ENCODE peak calls at places on chromosomes 5 and 9, in six cellular contexts. E is GM13977, C is cardiac fibroblast, B is HFFc6, R is lower leg skin, H is BJ. I is an unnamed sample.

GRCh38 chr9:98009926-98010325 is 26.8 kb downstream of the ANP32B start:
- DNase-seq in E (no peak), C (peak; percentile 85), B (no peak), R (no peak), H (peak; percentile 35), I (no peak)

GRCh38 chr5:180799902-180800801 is 2.5 kb downstream of the MGAT1 start:
- DNase-seq in E (no peak), C (peak; percentile 82), B (peak; percentile 90), R (peak; percentile 13), H (peak; percentile 55), I (no peak)

GRCh38 chr9:85212209-85212608 is 529.5 kb downstream of the AGTPBP1 start:
- DNase-seq in E (no peak), C (no peak), B (no peak), R (peak; percentile 18), H (no peak), I (no peak)

GRCh38 chr9:33472171-33472920 is 1.4 kb downstream of the NOL6 start:
- DNase-seq in E (peak; percentile 2), C (no peak), B (no peak), R (no peak), H (no peak), I (no peak)

GRCh38 chr5:54243483-54244080 is 66.8 kb downstream of the ARL15 start:
- DNase-seq in E (peak; percentile 41), C (peak; percentile 69), B (peak; percentile 23), R (no peak), H (no peak), I (no peak)

GRCh38 chr9:18473551-18474279 is at the start of gene ADAMTSL1:
- DNase-seq in E (no peak), C (peak; percentile 60), B (peak; percentile 37), R (no peak), H (no peak), I (no peak)

GRCh38 chr5:82388186-82388585 is 110.0 kb upstream of the RPS23 start:
- DNase-seq in E (no peak), C (peak; percentile 58), B (peak; percentile 55), R (no peak), H (peak; percentile 67), I (no peak)

GRCh38 chr9:81678088-81678487 is 11.3 kb downstream of the TLE1 start:
- DNase-seq in E (no peak), C (no peak), B (no peak), R (no peak), H (no peak), I (no peak)

GRCh38 chr5:93622240-93622885 is 39.3 kb downstream of the NR2F1 start:
- DNase-seq in E (no peak), C (peak; percentile 84), B (peak; percentile 82), R (no peak), H (no peak), I (no peak)

GRCh38 chr9:86368871-86369521 is 14.8 kb upstream of the TUT7 start:
- DNase-seq in E (no peak), C (peak; percentile 98), B (peak; percentile 66), R (no peak), H (no peak), I (no peak)

GRCh38 chr9:4741365-4742031 is 496 bp upstream of the AK3 start:
- DNase-seq in E (peak; percentile 29), C (no peak), B (no peak), R (peak; percentile 31), H (no peak), I (no peak)

GRCh38 chr5:473344-474192 is 30.6 kb downstream of the EXOC3 start:
- DNase-seq in E (peak; percentile 65), C (peak; percentile 49), B (peak; percentile 14), R (no peak), H (no peak), I (peak; percentile 37)

GRCh38 chr9:126295082-126295477 is 31.5 kb upstream of the MVB12B start:
- DNase-seq in E (no peak), C (no peak), B (no peak), R (no peak), H (no peak), I (no peak)

GRCh38 chr9:16314476-16314875 is 556.0 kb downstream of the BNC2 start:
- DNase-seq in E (no peak), C (no peak), B (no peak), R (no peak), H (no peak), I (no peak)

GRCh38 chr9:38232895-38233294 is 159.6 kb upstream of the ALDH1B1 start:
- DNase-seq in E (no peak), C (no peak), B (no peak), R (no peak), H (no peak), I (no peak)

GRCh38 chr9:89465726-89466308 is 32.1 kb downstream of the SEMA4D start:
- DNase-seq in E (no peak), C (no peak), B (no peak), R (no peak), H (no peak), I (no peak)

GRCh38 chr5:44388504-44389409 is 463 bp downstream of the FGF10 start:
- DNase-seq in E (no peak), C (peak; percentile 6), B (no peak), R (no peak), H (no peak), I (no peak)

GRCh38 chr5:73826301-73826700 is 200.3 kb downstream of the ARHGEF28 start:
- DNase-seq in E (no peak), C (no peak), B (no peak), R (no peak), H (no peak), I (no peak)

GRCh38 chr9:35664531-35665470 is at the start of gene ARHGEF39:
- DNase-seq in E (peak; percentile 93), C (peak; percentile 66), B (peak; percentile 71), R (no peak), H (no peak), I (peak; percentile 85)
- TF ChIP-seq CTCF in E (peak; percentile 58), C (no peak), B (peak; percentile 23), R (no peak), H (peak; percentile 41), I (no peak)

GRCh38 chr5:69415584-69415958 is 655 bp downstream of the MARVELD2 start:
- DNase-seq in E (peak; percentile 30), C (no peak), B (no peak), R (no peak), H (no peak), I (no peak)

GRCh38 chr5:69416699-69417098 is 1.8 kb downstream of the MARVELD2 start:
- DNase-seq in E (no peak), C (no peak), B (no peak), R (no peak), H (no peak), I (no peak)

GRCh38 chr5:69418559-69418958 is 3.6 kb downstream of the MARVELD2 start:
- DNase-seq in E (no peak), C (no peak), B (no peak), R (no peak), H (no peak), I (no peak)

GRCh38 chr5:69416180-69416579 is 1.3 kb downstream of the MARVELD2 start:
- DNase-seq in E (no peak), C (no peak), B (no peak), R (no peak), H (no peak), I (no peak)

DNA sequence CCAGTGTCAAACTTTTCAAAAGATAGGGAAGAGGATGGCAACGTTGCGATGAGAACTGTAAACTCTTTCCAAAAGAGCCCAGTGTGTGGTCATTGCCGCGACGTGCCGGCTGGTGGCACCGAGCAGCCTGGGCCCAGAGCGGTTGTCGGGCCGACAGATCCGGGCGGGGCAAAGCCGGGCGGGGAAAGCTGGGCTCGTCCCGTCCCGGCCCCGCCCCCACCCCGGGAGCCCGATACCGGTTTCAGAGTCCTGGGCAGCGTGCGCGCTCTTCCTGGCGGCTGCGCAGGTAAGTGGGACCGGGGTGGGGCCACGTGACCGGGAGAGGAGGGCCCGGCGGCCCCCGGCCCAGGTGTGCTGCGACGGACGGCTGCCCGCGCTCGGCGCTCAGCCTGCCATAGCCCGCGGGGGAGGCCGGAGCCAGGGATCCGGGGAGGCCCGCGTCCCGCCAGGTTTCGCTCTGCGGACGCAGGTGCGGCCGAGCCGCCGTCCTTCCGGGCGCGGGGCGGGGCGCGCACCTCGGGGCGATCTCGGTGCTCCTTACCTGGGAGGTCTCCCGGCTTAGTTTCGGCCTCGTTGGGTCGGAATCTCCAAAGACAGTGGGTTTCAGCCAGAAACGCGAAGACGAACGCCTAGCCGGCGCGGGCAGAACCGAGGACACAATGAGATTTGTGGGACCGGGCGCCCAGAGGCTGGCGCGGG is at the start of gene MARVELD2:
- DNase-seq in E (peak; percentile 82), C (no peak), B (no peak), R (peak; percentile 63), H (no peak), I (peak; percentile 73)
- TF ChIP-seq CTCF in E (peak; percentile 54), C (no peak), B (no peak), R (no peak), H (peak; percentile 52), I (no peak)

GRCh38 chr5:150121448-150122157 is 34.0 kb downstream of the PDGFRB start:
- DNase-seq in E (no peak), C (no peak), B (no peak), R (no peak), H (no peak), I (no peak)

GRCh38 chr5:150124111-150124557 is 31.5 kb downstream of the PDGFRB start:
- DNase-seq in E (no peak), C (no peak), B (no peak), R (no peak), H (no peak), I (no peak)

GRCh38 chr5:150122536-150123481 is 32.8 kb downstream of the PDGFRB start:
- DNase-seq in E (no peak), C (no peak), B (no peak), R (no peak), H (no peak), I (no peak)

GRCh38 chr5:150120617-150121447 is 34.5 kb upstream of the CSF1R start:
- DNase-seq in E (no peak), C (no peak), B (no peak), R (no peak), H (no peak), I (no peak)

DNA sequence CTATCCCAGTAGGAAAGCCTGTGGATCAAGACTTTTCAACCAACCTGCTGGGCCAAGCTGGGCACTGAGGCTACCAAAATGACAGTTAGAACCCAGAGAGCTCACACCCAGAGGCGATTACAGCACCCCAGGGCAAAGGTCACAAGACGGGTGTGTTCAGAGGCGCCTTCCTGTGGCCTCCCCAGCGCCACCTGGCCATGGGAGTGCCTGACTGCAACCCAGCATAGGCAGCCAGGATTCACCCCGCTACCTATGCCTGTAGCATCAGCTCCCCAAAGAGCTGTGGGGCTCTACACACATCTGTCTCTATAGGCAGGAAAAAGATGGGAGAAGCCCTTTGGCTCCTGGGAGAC is 33.5 kb downstream of the PDGFRB start:
- DNase-seq in E (peak; percentile 90), C (no peak), B (no peak), R (no peak), H (no peak), I (no peak)
- TF ChIP-seq CTCF in E (peak; percentile 63), C (peak; percentile 26), B (peak; percentile 58), R (no peak), H (peak; percentile 4), I (no peak)

GRCh38 chr5:36734422-36734821 is 128.0 kb downstream of the SLC1A3 start:
- DNase-seq in E (no peak), C (peak; percentile 55), B (no peak), R (no peak), H (no peak), I (no peak)
- TF ChIP-seq CTCF in E (peak; percentile 32), C (no peak), B (peak; percentile 31), R (no peak), H (peak; percentile 8), I (no peak)